ENCODE peak calls at places on chromosomes 3 and 15, in ten cellular contexts. E is endodermal cell; O is erythroblast; N is H54; F is iris pigment epithelial cell; Q is colonic mucosa; J is nucleus accumbens; M is T-cell; W is neural crest cell; B is stimulated activated CD4-positive, alpha-beta T cell treated with anti-CD3 and anti-CD28 coated beads, Interleukin-4, amount 100 ng/mL, for 48 hours. I is an unnamed sample.

GRCh38 chr3:114213262-114213668 is 24.1 kb downstream of the ZNF80 start:
- DNase-seq in M (no peak), Q (no peak), F (peak), N (no peak), B (no peak), E (peak), W (no peak), O (no peak), J (no peak), I (no peak)

GRCh38 chr3:186361612-186362408 is at the start of gene DGKG:
- DNase-seq in B (peak), J (peak), N (peak), W (no peak), M (no peak), O (no peak), E (peak), F (no peak), Q (peak), I (no peak)

GRCh38 chr3:194683431-194683830 is 2.3 kb upstream of the FAM43A start:
- DNase-seq in N (no peak), O (no peak), M (no peak), E (no peak), Q (no peak), B (no peak), J (no peak), W (no peak), F (no peak), I (no peak)

GRCh38 chr3:36149447-36149865 is 230.8 kb upstream of the STAC start:
- DNase-seq in W (no peak), O (no peak), E (no peak), N (no peak), F (no peak), J (no peak), B (no peak), M (no peak), Q (no peak), I (no peak)

GRCh38 chr3:100709840-100710235 is 544 bp downstream of the TFG start:
- DNase-seq in N (peak), Q (peak), F (peak), E (peak), O (peak), B (peak), M (peak), J (no peak), W (peak), I (peak)

GRCh38 chr3:142784228-142784627 is 60.4 kb downstream of the TRPC1 start:
- DNase-seq in Q (no peak), B (no peak), M (no peak), J (no peak), F (no peak), O (no peak), W (no peak), N (no peak), E (no peak), I (no peak)

GRCh38 chr15:79617071-79617470 is 184.9 kb downstream of the MINAR1 start:
- DNase-seq in N (no peak), M (no peak), B (no peak), J (no peak), F (no peak), E (no peak), Q (no peak), O (no peak), W (no peak), I (no peak)

GRCh38 chr15:92149469-92149868 is 244.2 kb upstream of the ST8SIA2 start:
- DNase-seq in J (no peak), N (no peak), E (no peak), B (no peak), Q (no peak), M (no peak), F (no peak), O (no peak), W (no peak), I (no peak)

I was measured in NCI-H82.